ENCODE peak calls at places on chromosome 2, in four cellular contexts. J, I, Y and O are unnamed samples.

GRCh38 chr2:218252509-218253247 is 8.1 kb upstream of the GPBAR1 start:
- DNase-seq in I (no peak), Y (no peak), J (peak; percentile 71), O (peak; percentile 68)

GRCh38 chr2:54560146-54560881 is 104.2 kb downstream of the SPTBN1 start:
- DNase-seq in Y (peak; percentile 69), J (peak; percentile 84), I (peak; percentile 42), O (peak; percentile 93)

GRCh38 chr2:46096272-46096671 is 200.9 kb upstream of the EPAS1 start:
- DNase-seq in Y (no peak), J (peak; percentile 57), I (no peak), O (no peak)

GRCh38 chr2:11158916-11159573 is 3.8 kb downstream of the SLC66A3 start:
- DNase-seq in J (no peak), I (no peak), Y (no peak), O (peak; percentile 45)

GRCh38 chr2:171836151-171836910 is 57.7 kb downstream of the SLC25A12 start:
- DNase-seq in I (no peak), J (no peak), Y (no peak), O (peak; percentile 50)

GRCh38 chr2:235698028-235698427 is 204.2 kb downstream of the AGAP1 start:
- DNase-seq in Y (no peak), I (no peak), J (no peak), O (no peak)

GRCh38 chr2:85185431-85185940 is 52.3 kb downstream of the TCF7L1 start:
- DNase-seq in I (no peak), J (no peak), Y (no peak), O (no peak)

GRCh38 chr2:151771599-151772358 is 37.5 kb upstream of the NEB start:
- DNase-seq in Y (no peak), J (peak; percentile 89), I (no peak), O (no peak)

GRCh38 chr2:62939735-62940491 is 110.7 kb upstream of the OTX1 start:
- DNase-seq in Y (no peak), J (peak; percentile 88), I (no peak), O (peak; percentile 80)

GRCh38 chr2:39623916-39624315 is 41.8 kb upstream of the TMEM178A start:
- DNase-seq in Y (no peak), J (no peak), I (no peak), O (peak; percentile 44)

GRCh38 chr2:223230352-223230751 is 178.4 kb downstream of the KCNE4 start:
- DNase-seq in Y (peak; percentile 71), I (no peak), J (peak; percentile 33), O (no peak)

GRCh38 chr2:30336978-30337841 is 105.9 kb downstream of the LBH start:
- DNase-seq in I (no peak), Y (no peak), J (no peak), O (no peak)

GRCh38 chr2:10414000-10414451 is 34.1 kb downstream of the ODC1 start:
- DNase-seq in I (no peak), J (peak; percentile 58), Y (peak; percentile 75), O (peak; percentile 93)

GRCh38 chr2:37905033-37905432 is 20.1 kb upstream of the RMDN2 start:
- DNase-seq in J (no peak), I (no peak), Y (no peak), O (no peak)

GRCh38 chr2:58699412-58699811 is 458.3 kb upstream of the FANCL start:
- DNase-seq in J (no peak), Y (no peak), I (no peak), O (no peak)

GRCh38 chr2:75100011-75100680 is 99.2 kb downstream of the TACR1 start:
- DNase-seq in I (peak; percentile 32), Y (peak; percentile 90), J (peak; percentile 87), O (peak; percentile 65)

GRCh38 chr2:181122601-181123000 is 142.2 kb downstream of the UBE2E3 start:
- DNase-seq in J (no peak), Y (no peak), I (no peak), O (no peak)

GRCh38 chr2:56334622-56335021 is 150.8 kb downstream of the CCDC85A start:
- DNase-seq in Y (no peak), I (no peak), J (peak; percentile 64), O (no peak)

GRCh38 chr2:26482211-26483026 is 4.5 kb upstream of the OTOF start:
- DNase-seq in I (no peak), Y (no peak), J (no peak), O (no peak)

GRCh38 chr2:233107906-233108305 is 47.8 kb downstream of the INPP5D start:
- DNase-seq in I (no peak), Y (no peak), J (no peak), O (no peak)

DNA sequence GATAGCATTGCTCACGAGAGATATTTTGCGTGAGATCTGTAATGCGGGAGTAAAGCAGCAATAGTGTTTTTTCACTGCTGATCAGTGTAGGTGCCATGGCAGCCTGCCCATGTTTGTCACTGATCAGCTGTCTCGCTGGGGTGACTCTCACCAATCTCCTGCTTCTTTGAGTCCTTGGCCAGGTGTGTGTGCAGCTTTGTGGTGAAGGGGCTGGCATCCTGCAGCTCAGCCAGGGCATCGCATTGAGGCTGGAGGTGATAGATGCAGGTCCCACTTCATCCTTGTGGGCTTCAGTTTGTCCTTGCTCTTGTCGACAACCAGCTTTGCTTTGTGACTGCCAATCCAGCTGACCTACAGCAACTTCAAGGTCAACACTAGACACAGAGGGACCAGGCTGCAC is 258.3 kb upstream of the CXCR4 start:
- DNase-seq in J (no peak), I (no peak), Y (no peak), O (no peak)
- H4K20me1 ChIP-seq in J (no peaks in the 10 kb centered on the region), I (no peaks in the 10 kb centered on the region), Y (no peaks in the 10 kb centered on the region), O (no peaks in the 10 kb centered on the region)

GRCh38 chr2:150335596-150335995 is 151.9 kb downstream of the RND3 start:
- DNase-seq in I (no peak), J (no peak), Y (no peak), O (no peak)
- H3K9me3 ChIP-seq in I (peaks cover 4% of the 10 kb centered on the region), J (no peaks in the 10 kb centered on the region), Y (no peaks in the 10 kb centered on the region), O (no peaks in the 10 kb centered on the region)

GRCh38 chr2:61536086-61536722 is 2.0 kb downstream of the XPO1 start:
- DNase-seq in Y (peak; percentile 88), J (peak; percentile 48), I (peak; percentile 16), O (peak; percentile 29)
- H4K20me1 ChIP-seq in Y (peaks cover 49% of the 10 kb centered on the region), J (peaks cover 25% of the 10 kb centered on the region), I (peaks cover 53% of the 10 kb centered on the region), O (peaks cover 43% of the 10 kb centered on the region)

GRCh38 chr2:107622741-107623310 is 203.9 kb upstream of the RGPD4 start:
- DNase-seq in Y (no peak), J (no peak), I (no peak), O (no peak)
- H3K9me3 ChIP-seq in Y (no peaks in the 10 kb centered on the region), J (peaks cover 9% of the 10 kb centered on the region), I (peaks cover 11% of the 10 kb centered on the region), O (no peaks in the 10 kb centered on the region)

GRCh38 chr2:241378816-241379215 is 22.7 kb downstream of the FARP2 start:
- DNase-seq in Y (no peak), I (no peak), J (peak; percentile 57), O (no peak)
- H4K20me1 ChIP-seq in Y (no peaks in the 10 kb centered on the region), I (no peaks in the 10 kb centered on the region), J (no peaks in the 10 kb centered on the region), O (peaks cover 15% of the 10 kb centered on the region)

DNA sequence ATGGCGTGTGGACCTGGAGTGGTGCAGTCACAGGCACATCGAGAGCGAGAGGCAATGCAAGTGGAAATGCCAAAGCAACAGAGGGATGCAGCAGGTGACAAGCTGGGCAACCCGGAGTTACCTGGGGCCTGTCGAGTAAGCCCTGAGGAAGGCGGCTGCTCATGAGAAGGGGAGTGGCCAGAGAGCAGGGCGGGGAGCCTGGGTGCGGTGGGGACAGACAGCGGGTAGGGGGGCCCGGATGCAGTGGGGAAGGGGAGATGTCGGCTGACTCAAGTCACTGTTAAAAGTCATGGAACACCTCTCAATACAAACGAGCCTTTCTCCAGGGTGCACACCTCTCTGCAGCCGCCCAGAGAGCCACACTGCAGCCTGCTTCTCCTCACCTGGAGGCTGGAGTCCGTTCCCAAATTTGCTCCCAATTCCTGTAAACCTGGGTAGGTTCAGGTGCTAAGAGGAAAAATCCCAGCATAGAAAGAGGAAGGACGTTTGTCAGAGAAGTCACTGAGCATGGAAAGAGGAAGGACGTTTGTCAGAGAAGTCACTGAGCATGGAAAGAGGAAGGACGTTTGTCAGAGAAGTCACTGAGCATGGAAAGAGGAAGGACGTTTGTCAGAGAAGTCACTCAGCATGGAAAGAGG is 71.8 kb upstream of the TWIST2 start:
- DNase-seq in J (no peak), I (no peak), Y (no peak), O (no peak)
- H3K9me3 ChIP-seq in J (no peaks in the 10 kb centered on the region), I (no peaks in the 10 kb centered on the region), Y (peaks cover 2% of the 10 kb centered on the region), O (peaks cover under 1% of the 10 kb centered on the region)